ENCODE peak calls at places on chromosomes 7 and 10, in four cellular contexts. One of them, this sample, is unnamed.

GRCh38 chr10:44477021-44477420 is 92.1 kb upstream of the CXCL12 start:
- DNase-seq in thoracic aorta: no peak
- DNase-seq in esophagus squamous epithelium: no peak
- DNase-seq in foreskin fibroblast: peak
- DNase-seq in this sample: no peak

GRCh38 chr10:58647770-58648169 is 135.1 kb downstream of the BICC1 start:
- DNase-seq in foreskin fibroblast: no peak
- DNase-seq in thoracic aorta: no peak
- DNase-seq in esophagus squamous epithelium: no peak
- DNase-seq in this sample: no peak

GRCh38 chr7:65983965-65984654 is 2.1 kb upstream of the GUSB start:
- DNase-seq in esophagus squamous epithelium: no peak
- DNase-seq in foreskin fibroblast: no peak
- DNase-seq in thoracic aorta: no peak
- DNase-seq in this sample: no peak

GRCh38 chr10:129851941-129852650 is 112.0 kb downstream of the EBF3 start:
- DNase-seq in foreskin fibroblast: no peak
- DNase-seq in esophagus squamous epithelium: no peak
- DNase-seq in thoracic aorta: no peak
- DNase-seq in this sample: no peak

GRCh38 chr7:129914536-129915272 is 38.1 kb downstream of the UBE2H start:
- DNase-seq in foreskin fibroblast: no peak
- DNase-seq in esophagus squamous epithelium: no peak
- DNase-seq in thoracic aorta: no peak
- DNase-seq in this sample: no peak

GRCh38 chr10:68406111-68406814 is 814 bp downstream of the RUFY2 start:
- DNase-seq in thoracic aorta: no peak
- DNase-seq in foreskin fibroblast: peak
- DNase-seq in esophagus squamous epithelium: no peak
- DNase-seq in this sample: peak

GRCh38 chr10:69419761-69420126 is 3.0 kb upstream of the TACR2 start:
- DNase-seq in foreskin fibroblast: no peak
- DNase-seq in thoracic aorta: no peak
- DNase-seq in esophagus squamous epithelium: no peak
- DNase-seq in this sample: no peak

GRCh38 chr10:18319628-18320027 is 179.4 kb downstream of the CACNB2 start:
- DNase-seq in esophagus squamous epithelium: no peak
- DNase-seq in thoracic aorta: no peak
- DNase-seq in foreskin fibroblast: no peak
- DNase-seq in this sample: no peak

GRCh38 chr7:143416565-143417149 is 8.0 kb upstream of the EPHA1 start:
- DNase-seq in esophagus squamous epithelium: no peak
- DNase-seq in thoracic aorta: no peak
- DNase-seq in foreskin fibroblast: peak
- DNase-seq in this sample: no peak

DNA sequence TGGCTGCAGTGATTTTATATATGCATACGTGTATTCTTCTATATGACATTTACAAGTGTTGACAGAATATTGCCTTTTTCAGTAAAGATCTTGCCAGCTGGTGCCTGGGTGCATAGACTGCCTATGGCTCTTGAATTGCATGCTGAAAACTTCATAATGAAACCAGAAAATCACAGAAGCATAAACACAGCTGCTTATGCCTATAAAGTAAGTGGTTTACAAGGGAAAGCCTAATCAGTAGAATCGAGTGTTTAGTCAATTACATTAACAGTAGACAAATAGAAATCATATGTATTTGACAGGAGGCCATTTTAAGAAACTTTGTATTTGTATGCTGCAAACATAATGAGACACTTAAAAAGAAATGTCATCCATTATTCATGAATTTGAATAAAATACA is 82.5 kb downstream of the TMEM168 start:
- DNase-seq in thoracic aorta: no peak
- DNase-seq in foreskin fibroblast: no peak
- DNase-seq in esophagus squamous epithelium: no peak
- DNase-seq in this sample: no peak
- TF ChIP-seq CTCF in thoracic aorta: no peak
- TF ChIP-seq CTCF in foreskin fibroblast: no peak
- TF ChIP-seq CTCF in esophagus squamous epithelium: no peak
- TF ChIP-seq CTCF in this sample: no peak

DNA sequence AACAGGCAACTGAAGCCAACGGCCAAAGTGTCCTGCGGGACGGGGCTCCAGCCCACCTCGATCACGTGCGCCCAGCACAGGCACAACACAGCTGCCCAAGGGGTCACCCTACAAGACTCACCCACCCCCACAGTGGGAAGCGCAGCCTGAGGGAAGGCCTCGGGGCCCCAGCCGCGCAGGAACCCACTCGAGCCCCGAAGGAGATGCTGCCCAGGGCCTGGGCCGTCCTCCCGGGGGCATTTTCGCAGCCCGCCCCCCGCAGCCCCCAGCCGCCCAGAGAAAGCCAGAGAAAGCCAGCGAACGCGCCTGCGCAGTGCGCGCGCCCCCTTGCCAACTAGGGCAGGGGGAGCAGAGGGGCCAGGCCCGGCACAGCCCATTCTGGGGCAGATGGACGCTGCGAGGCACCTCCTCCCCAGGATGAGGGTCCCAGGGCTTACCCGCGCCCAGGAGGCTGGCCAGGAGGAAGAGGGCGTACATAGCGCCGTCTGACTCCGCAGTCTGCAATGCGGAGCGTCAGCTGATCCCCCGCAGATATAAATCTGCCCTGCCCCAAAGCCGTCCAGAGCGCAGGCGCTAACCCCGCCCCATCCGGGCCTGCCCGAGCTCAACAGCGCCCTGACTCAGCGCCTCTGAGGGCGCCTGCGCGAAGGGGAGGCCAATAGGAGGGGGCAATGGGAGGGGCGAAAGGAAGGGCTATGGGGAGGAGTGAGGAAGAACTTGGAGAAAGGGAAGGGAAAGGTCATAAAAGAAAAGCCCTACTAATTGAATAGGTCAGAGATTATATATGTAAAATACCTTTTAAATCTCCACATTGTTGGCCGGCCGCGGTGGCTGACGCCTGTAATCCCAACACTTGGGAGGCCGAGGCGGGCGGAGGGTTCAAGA is at the start of gene PSAP:
- DNase-seq in foreskin fibroblast: peak
- DNase-seq in thoracic aorta: peak
- DNase-seq in esophagus squamous epithelium: peak
- DNase-seq in this sample: peak
- TF ChIP-seq CTCF in foreskin fibroblast: no peak
- TF ChIP-seq CTCF in thoracic aorta: no peak
- TF ChIP-seq CTCF in esophagus squamous epithelium: no peak
- TF ChIP-seq CTCF in this sample: no peak

GRCh38 chr10:4107328-4107851 is 322.4 kb upstream of the KLF6 start:
- DNase-seq in foreskin fibroblast: no peak
- DNase-seq in thoracic aorta: no peak
- DNase-seq in esophagus squamous epithelium: no peak
- DNase-seq in this sample: no peak

GRCh38 chr10:4103586-4103985 is 318.6 kb upstream of the KLF6 start:
- DNase-seq in thoracic aorta: no peak
- DNase-seq in foreskin fibroblast: no peak
- DNase-seq in esophagus squamous epithelium: no peak
- DNase-seq in this sample: no peak

GRCh38 chr10:4108693-4109092 is 323.7 kb upstream of the KLF6 start:
- DNase-seq in foreskin fibroblast: no peak
- DNase-seq in thoracic aorta: no peak
- DNase-seq in esophagus squamous epithelium: no peak
- DNase-seq in this sample: no peak

GRCh38 chr10:4111593-4111992 is 326.6 kb upstream of the KLF6 start:
- DNase-seq in esophagus squamous epithelium: no peak
- DNase-seq in thoracic aorta: no peak
- DNase-seq in foreskin fibroblast: no peak
- DNase-seq in this sample: no peak

DNA sequence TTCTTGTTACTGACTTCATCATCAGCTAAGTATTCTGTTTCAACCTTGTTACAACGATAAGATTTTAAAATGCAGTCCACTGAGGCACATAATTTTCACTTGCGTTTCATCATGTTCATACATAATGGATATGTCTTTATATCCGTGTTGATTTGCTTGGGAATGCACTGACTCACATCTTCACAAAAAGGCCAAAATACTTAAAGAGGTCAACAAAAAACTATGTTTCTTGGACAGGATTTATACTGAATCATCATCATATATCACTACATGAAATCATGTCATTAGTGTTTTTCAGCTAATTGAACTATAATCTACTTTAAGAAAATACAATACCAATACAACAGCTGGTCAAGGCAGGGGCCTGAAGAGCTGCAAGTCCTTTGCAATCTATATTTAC is 324.5 kb upstream of the KLF6 start:
- DNase-seq in esophagus squamous epithelium: no peak
- DNase-seq in thoracic aorta: no peak
- DNase-seq in foreskin fibroblast: no peak
- DNase-seq in this sample: no peak
- TF ChIP-seq CTCF in esophagus squamous epithelium: no peak
- TF ChIP-seq CTCF in thoracic aorta: no peak
- TF ChIP-seq CTCF in foreskin fibroblast: no peak
- TF ChIP-seq CTCF in this sample: no peak

DNA sequence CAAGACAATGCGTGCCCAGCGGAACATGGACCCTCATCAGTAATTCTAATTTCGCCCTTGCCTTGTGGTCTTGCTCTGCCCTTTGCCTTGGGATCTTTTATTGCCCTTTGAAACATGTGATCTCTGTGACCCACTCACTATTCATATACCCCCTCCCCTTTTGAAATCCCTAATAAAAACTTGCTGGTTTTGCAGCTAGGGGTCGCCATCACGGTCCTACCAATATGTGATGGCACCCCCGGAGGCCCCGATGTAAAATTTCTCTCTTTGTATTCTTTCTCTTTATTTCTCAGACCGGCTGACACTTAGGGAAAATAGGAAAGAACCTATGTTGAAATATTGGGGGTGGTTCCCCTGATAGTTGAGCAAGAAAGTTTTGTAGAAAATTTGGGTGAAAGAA is 242.7 kb downstream of the CDK14 start:
- DNase-seq in thoracic aorta: no peak
- DNase-seq in foreskin fibroblast: no peak
- DNase-seq in esophagus squamous epithelium: no peak
- DNase-seq in this sample: no peak
- TF ChIP-seq CTCF in thoracic aorta: no peak
- TF ChIP-seq CTCF in foreskin fibroblast: no peak
- TF ChIP-seq CTCF in esophagus squamous epithelium: no peak
- TF ChIP-seq CTCF in this sample: no peak

GRCh38 chr10:60101821-60102220 is 195.5 kb upstream of the CCDC6 start:
- DNase-seq in esophagus squamous epithelium: no peak
- DNase-seq in foreskin fibroblast: no peak
- DNase-seq in thoracic aorta: no peak
- DNase-seq in this sample: no peak
- TF ChIP-seq CTCF in esophagus squamous epithelium: no peak
- TF ChIP-seq CTCF in foreskin fibroblast: no peak
- TF ChIP-seq CTCF in thoracic aorta: no peak
- TF ChIP-seq CTCF in this sample: no peak

DNA sequence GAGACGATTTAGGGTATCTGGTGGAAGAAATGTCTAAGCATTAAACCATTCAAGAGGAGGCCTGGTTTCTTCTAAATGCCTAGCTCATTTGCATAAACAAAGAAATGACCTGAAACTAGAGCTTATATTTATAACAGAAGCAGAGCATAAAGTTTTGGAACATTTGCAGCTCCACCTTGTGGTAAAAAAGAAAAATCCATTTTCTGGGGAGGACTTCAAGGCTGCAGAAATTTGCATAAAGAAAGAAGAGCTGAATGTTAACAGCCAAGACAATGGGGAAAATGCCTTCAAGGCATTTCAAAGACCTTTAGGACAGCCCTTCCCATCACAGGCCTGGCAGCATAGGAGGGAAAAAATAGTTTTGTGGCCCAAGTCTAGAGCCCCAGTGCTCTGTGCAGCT is 362.0 kb downstream of the ZNF248 start:
- DNase-seq in esophagus squamous epithelium: no peak
- DNase-seq in thoracic aorta: no peak
- DNase-seq in foreskin fibroblast: no peak
- DNase-seq in this sample: no peak
- TF ChIP-seq CTCF in esophagus squamous epithelium: no peak
- TF ChIP-seq CTCF in thoracic aorta: peak
- TF ChIP-seq CTCF in foreskin fibroblast: no peak
- TF ChIP-seq CTCF in this sample: no peak

GRCh38 chr7:23654508-23654907 is 25.5 kb upstream of the FAM221A start:
- DNase-seq in esophagus squamous epithelium: no peak
- DNase-seq in thoracic aorta: no peak
- DNase-seq in foreskin fibroblast: peak
- DNase-seq in this sample: no peak
- TF ChIP-seq CTCF in esophagus squamous epithelium: no peak
- TF ChIP-seq CTCF in thoracic aorta: no peak
- TF ChIP-seq CTCF in foreskin fibroblast: peak
- TF ChIP-seq CTCF in this sample: peak

GRCh38 chr7:140696679-140697446 is at the start of gene NDUFB2:
- DNase-seq in foreskin fibroblast: peak
- DNase-seq in thoracic aorta: no peak
- DNase-seq in esophagus squamous epithelium: peak
- DNase-seq in this sample: peak
- TF ChIP-seq CTCF in foreskin fibroblast: no peak
- TF ChIP-seq CTCF in thoracic aorta: peak
- TF ChIP-seq CTCF in esophagus squamous epithelium: no peak
- TF ChIP-seq CTCF in this sample: no peak

GRCh38 chr10:8112230-8112915 is 57.9 kb downstream of the GATA3 start:
- DNase-seq in esophagus squamous epithelium: no peak
- DNase-seq in foreskin fibroblast: no peak
- DNase-seq in thoracic aorta: no peak
- DNase-seq in this sample: no peak
- TF ChIP-seq CTCF in esophagus squamous epithelium: no peak
- TF ChIP-seq CTCF in foreskin fibroblast: no peak
- TF ChIP-seq CTCF in thoracic aorta: no peak
- TF ChIP-seq CTCF in this sample: no peak

GRCh38 chr10:11042375-11042774 is 24.7 kb downstream of the CELF2 start:
- DNase-seq in thoracic aorta: no peak
- DNase-seq in esophagus squamous epithelium: no peak
- DNase-seq in foreskin fibroblast: peak
- DNase-seq in this sample: no peak

GRCh38 chr10:11035318-11035920 is 17.7 kb downstream of the CELF2 start:
- DNase-seq in esophagus squamous epithelium: no peak
- DNase-seq in foreskin fibroblast: peak
- DNase-seq in thoracic aorta: no peak
- DNase-seq in this sample: peak

GRCh38 chr10:11034762-11035161 is 17.1 kb downstream of the CELF2 start:
- DNase-seq in foreskin fibroblast: no peak
- DNase-seq in thoracic aorta: no peak
- DNase-seq in esophagus squamous epithelium: no peak
- DNase-seq in this sample: no peak

GRCh38 chr10:11036424-11037011 is 18.8 kb downstream of the CELF2 start:
- DNase-seq in thoracic aorta: no peak
- DNase-seq in esophagus squamous epithelium: no peak
- DNase-seq in foreskin fibroblast: peak
- DNase-seq in this sample: no peak
- TF ChIP-seq CTCF in thoracic aorta: peak
- TF ChIP-seq CTCF in esophagus squamous epithelium: no peak
- TF ChIP-seq CTCF in foreskin fibroblast: peak
- TF ChIP-seq CTCF in this sample: peak